ENCODE peak calls at places on chromosomes 5 and 9, in five cellular contexts. K is adrenal gland, Z is A549, I is tibial artery, A is SK-N-SH. R is an unnamed sample. For H3K4me1 and H3K9me3, the result is how much of the 10 kb centered on the place peaks cover.

GRCh38 chr9:101437806-101438232 is 2.2 kb upstream of the ALDOB start:
- DNase-seq in K (peak), Z (no peak), I (no peak), A (no peak), R (no peak)

GRCh38 chr9:69876981-69877380 is 56.4 kb downstream of the CFAP95 start:
- DNase-seq in K (no peak), Z (no peak), I (no peak), A (no peak), R (no peak)

GRCh38 chr9:69452110-69452780 is 127.2 kb downstream of the ENTREP1 start:
- DNase-seq in K (no peak), Z (no peak), I (no peak), A (no peak), R (no peak)

GRCh38 chr9:89138463-89139390 is 39.9 kb downstream of the SHC3 start:
- DNase-seq in K (no peak), Z (no peak), I (no peak), A (no peak), R (no peak)

GRCh38 chr9:137277329-137278041 is at the start of gene TOR4A:
- DNase-seq in K (peak), Z (peak), I (peak), A (no peak), R (peak)

GRCh38 chr5:169350759-169351240 is 49.9 kb upstream of the SLIT3 start:
- DNase-seq in K (peak), Z (peak), I (peak), A (peak), R (peak)

GRCh38 chr9:106643211-106643930 is 219.6 kb upstream of the ZNF462 start:
- DNase-seq in K (no peak), Z (no peak), I (no peak), A (no peak), R (no peak)

GRCh38 chr9:32251539-32251938 is 132.9 kb upstream of the ACO1 start:
- DNase-seq in K (peak), Z (peak), I (no peak), A (peak), R (no peak)

GRCh38 chr9:2459756-2460155 is 161.8 kb upstream of the VLDLR start:
- DNase-seq in K (no peak), Z (no peak), I (no peak), A (no peak), R (no peak)

GRCh38 chr9:119544492-119544891 is 175.3 kb upstream of the BRINP1 start:
- DNase-seq in K (no peak), Z (no peak), I (no peak), A (no peak), R (no peak)

GRCh38 chr5:127092690-127093089 is 19.4 kb upstream of the C5orf63 start:
- DNase-seq in K (no peak), Z (no peak), I (no peak), A (peak), R (no peak)

GRCh38 chr5:65072836-65073620 is 304.3 kb downstream of the CWC27 start:
- DNase-seq in K (no peak), Z (no peak), I (no peak), A (no peak), R (no peak)

GRCh38 chr5:123083298-123083697 is 5.7 kb upstream of the PRDM6 start:
- DNase-seq in K (no peak), Z (no peak), I (no peak), A (no peak), R (no peak)

GRCh38 chr9:7910426-7911015 is 110.9 kb upstream of the DMAC1 start:
- DNase-seq in K (no peak), Z (no peak), I (no peak), A (no peak), R (no peak)

GRCh38 chr5:106312360-106312759 is 1358.4 kb downstream of the EFNA5 start:
- DNase-seq in K (no peak), Z (peak), I (peak), A (no peak), R (no peak)

GRCh38 chr5:127838661-127839060 is 135.5 kb downstream of the CCDC192 start:
- DNase-seq in K (no peak), Z (no peak), I (no peak), A (no peak), R (no peak)

GRCh38 chr5:167699434-167699833 is 592.0 kb upstream of the WWC1 start:
- DNase-seq in K (no peak), Z (peak), I (no peak), A (no peak), R (no peak)

GRCh38 chr5:158623971-158624370 is 475.7 kb downstream of the EBF1 start:
- DNase-seq in K (no peak), Z (no peak), I (no peak), A (no peak), R (no peak)

GRCh38 chr5:89253931-89254330 is 370.9 kb upstream of the MEF2C start:
- DNase-seq in K (no peak), Z (no peak), I (no peak), A (no peak), R (no peak)

GRCh38 chr9:14415947-14416346 is 102.0 kb upstream of the NFIB start:
- DNase-seq in K (no peak), Z (no peak), I (no peak), A (no peak), R (no peak)

GRCh38 chr9:77251050-77251449 is 73.7 kb downstream of the VPS13A start:
- DNase-seq in K (no peak), Z (no peak), I (no peak), A (no peak), R (no peak)

GRCh38 chr5:154542581-154542980 is 64.6 kb upstream of the HAND1 start:
- DNase-seq in K (no peak), Z (no peak), I (no peak), A (no peak), R (no peak)

GRCh38 chr5:146192571-146193043 is 10.2 kb upstream of the LARS1 start:
- DNase-seq in K (no peak), Z (no peak), I (no peak), A (no peak), R (no peak)

GRCh38 chr9:126376311-126376902 is 49.8 kb downstream of the MVB12B start:
- DNase-seq in K (no peak), Z (no peak), I (no peak), A (no peak), R (no peak)
- H3K4me1 ChIP-seq in K (under half), Z (under half), I (under half), A (under half), R (under half)

DNA sequence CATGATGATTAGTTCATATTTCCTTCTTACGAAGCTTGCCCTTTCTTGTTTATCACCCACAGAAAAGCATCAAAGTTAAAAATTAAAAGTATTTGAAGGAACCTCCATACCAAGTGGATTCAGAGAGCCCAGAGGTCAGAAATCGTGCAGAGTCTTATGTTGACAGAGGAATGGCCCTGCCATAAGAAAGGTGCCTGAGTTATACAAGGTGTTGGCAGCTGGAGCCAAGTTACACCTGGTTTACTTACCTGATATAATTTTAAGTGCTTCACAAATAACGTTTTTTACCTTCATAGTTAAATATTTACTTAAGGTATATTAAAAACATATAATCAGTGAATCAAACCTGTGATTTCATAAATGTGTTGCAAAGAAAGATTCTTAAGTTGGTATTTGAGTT is 42.3 kb upstream of the DHFR start:
- DNase-seq in K (no peak), Z (no peak), I (no peak), A (no peak), R (no peak)
- H3K9me3 ChIP-seq in K (under half), Z (under half), I (under half), A (under half), R (under half)

DNA sequence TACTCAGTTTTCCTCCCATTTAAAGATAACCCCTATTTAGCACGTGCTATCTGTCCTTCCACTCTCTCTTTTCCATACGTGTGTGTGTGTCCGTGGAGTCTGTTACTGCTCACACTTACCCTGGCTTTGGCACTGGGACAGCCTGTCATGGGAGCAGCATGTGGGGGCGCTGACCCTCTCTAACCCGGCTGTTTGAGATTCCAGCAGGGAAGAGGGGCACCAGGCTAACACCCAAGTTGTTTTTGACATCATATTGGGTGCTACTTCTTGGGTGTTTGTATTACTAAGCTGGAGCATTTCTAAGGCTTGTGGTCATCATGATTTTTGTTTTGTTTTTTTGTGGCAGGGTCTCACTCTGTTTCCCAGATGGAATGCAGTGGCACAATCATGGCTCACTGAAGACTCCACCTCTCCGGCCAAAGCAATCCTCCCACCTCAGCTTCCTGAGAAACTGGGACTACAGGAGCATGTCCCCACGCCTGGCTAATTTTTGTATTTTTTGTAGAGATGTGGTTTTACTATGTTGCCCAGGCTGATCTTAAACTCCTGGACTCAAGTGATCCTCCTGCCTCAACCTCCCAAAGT is 56.9 kb upstream of the SIMC1 start:
- DNase-seq in K (no peak), Z (no peak), I (no peak), A (no peak), R (no peak)
- H3K27ac ChIP-seq in K (no peak), Z (no peak), I (no peak), A (no peak), R (no peak)

GRCh38 chr9:130563797-130564196 is 15.6 kb upstream of the FUBP3 start:
- DNase-seq in K (no peak), Z (no peak), I (no peak), A (no peak), R (no peak)
- H3K4me1 ChIP-seq in K (under half), Z (under half), I (under half), A (under half), R (under half)

R was measured in aorta.